ENCODE peak calls at places on chromosomes 6 and 20, in ten cellular contexts. M is neuronal stem cell, Q is heart right ventricle, O is substantia nigra, N is A549, U is cardiac muscle cell, V is heart left ventricle, T is HL-60, J is dorsolateral prefrontal cortex, X is neural progenitor cell. S is an unnamed sample.

GRCh38 chr20:61808497-61808896 is 257.2 kb downstream of the TAF4 start:
- DNase-seq in Q (no peak), M (no peak), O (no peak), X (no peak), N (no peak), V (peak; percentile 44), T (no peak), U (no peak), J (no peak), S (no peak)

GRCh38 chr20:25437153-25437581 is 29.7 kb downstream of the GINS1 start:
- DNase-seq in M (peak; percentile 32), T (no peak), U (peak; percentile 76), X (peak; percentile 66), Q (no peak), V (no peak), J (no peak), N (no peak), O (no peak), S (no peak)

GRCh38 chr6:168007592-168008338 is 10.3 kb downstream of the KIF25 start:
- DNase-seq in O (no peak), M (no peak), Q (no peak), X (no peak), U (no peak), V (no peak), J (no peak), N (peak; percentile 86), T (no peak), S (peak; percentile 68)

GRCh38 chr20:35299780-35300179 is 7.6 kb upstream of the FAM83C start:
- DNase-seq in T (no peak), X (no peak), Q (no peak), V (peak; percentile 20), O (no peak), J (no peak), U (no peak), M (no peak), N (no peak), S (no peak)

GRCh38 chr6:46925563-46926253 is 4.0 kb upstream of the ADGRF5 start:
- DNase-seq in M (no peak), O (no peak), U (no peak), T (no peak), Q (no peak), X (no peak), V (no peak), J (no peak), N (peak; percentile 79), S (peak; percentile 80)

GRCh38 chr6:108080010-108080780 is 5.7 kb upstream of the OSTM1 start:
- DNase-seq in X (no peak), T (no peak), M (no peak), J (no peak), Q (no peak), V (no peak), O (no peak), N (peak; percentile 16), U (no peak), S (no peak)

GRCh38 chr6:148867851-148868250 is 121.0 kb downstream of the UST start:
- DNase-seq in Q (no peak), J (no peak), U (no peak), V (no peak), N (no peak), T (no peak), X (no peak), O (no peak), M (no peak), S (no peak)

GRCh38 chr20:14566505-14566904 is 229.1 kb upstream of the FLRT3 start:
- DNase-seq in Q (no peak), U (no peak), V (no peak), N (no peak), M (no peak), O (no peak), X (no peak), J (no peak), T (no peak), S (no peak)

GRCh38 chr20:58447733-58448391 is 58.8 kb downstream of the VAPB start:
- DNase-seq in N (peak; percentile 62), T (no peak), M (peak; percentile 27), U (peak; percentile 70), O (no peak), V (no peak), J (no peak), Q (no peak), X (peak; percentile 75), S (no peak)

GRCh38 chr6:150704447-150705192 is 104.9 kb downstream of the PLEKHG1 start:
- DNase-seq in N (no peak), M (no peak), T (no peak), J (no peak), O (no peak), U (no peak), X (no peak), V (no peak), Q (no peak), S (no peak)

GRCh38 chr20:12827796-12828406 is 180.9 kb upstream of the SPTLC3 start:
- DNase-seq in U (peak; percentile 22), T (no peak), O (no peak), V (no peak), Q (no peak), X (no peak), M (no peak), N (no peak), J (no peak), S (no peak)

GRCh38 chr6:106122941-106123337 is 36.8 kb downstream of the PRDM1 start:
- DNase-seq in T (no peak), O (no peak), U (no peak), X (no peak), Q (no peak), J (no peak), N (no peak), M (no peak), V (no peak), S (no peak)

GRCh38 chr6:121222656-121223055 is 111.6 kb downstream of the TBC1D32 start:
- DNase-seq in J (no peak), T (no peak), Q (no peak), M (no peak), X (no peak), V (no peak), U (no peak), O (no peak), N (peak; percentile 7), S (no peak)

GRCh38 chr20:58614366-58614765 is 36.7 kb upstream of the STX16 start:
- DNase-seq in Q (no peak), M (no peak), T (no peak), N (no peak), V (peak; percentile 11), O (no peak), X (no peak), U (no peak), J (no peak), S (no peak)

GRCh38 chr20:44570369-44570768 is 12.0 kb upstream of the PKIG start:
- DNase-seq in X (no peak), N (no peak), J (no peak), U (no peak), V (no peak), Q (no peak), O (no peak), T (no peak), M (no peak), S (no peak)
- H3K27ac ChIP-seq in X (no peak overlapping the region), N (no peak overlapping the region), J (no peak overlapping the region), U (no peak overlapping the region), V (no peak overlapping the region), Q (no peak overlapping the region), O (no peak overlapping the region), T (no peak overlapping the region), M (no peak overlapping the region), S (no peak overlapping the region)

GRCh38 chr6:136734977-136735376 is 57.3 kb downstream of the MAP3K5 start:
- DNase-seq in U (no peak), O (no peak), J (no peak), N (no peak), M (no peak), T (no peak), Q (no peak), X (no peak), V (no peak), S (no peak)
- H3K27ac ChIP-seq in U (no peak overlapping the region), O (no peak overlapping the region), J (no peak overlapping the region), N (no peak overlapping the region), M (no peak overlapping the region), T (no peak overlapping the region), Q (peak overlapping the region; percentile 18), X (no peak overlapping the region), V (no peak overlapping the region), S (peak overlapping the region; percentile 27)

DNA sequence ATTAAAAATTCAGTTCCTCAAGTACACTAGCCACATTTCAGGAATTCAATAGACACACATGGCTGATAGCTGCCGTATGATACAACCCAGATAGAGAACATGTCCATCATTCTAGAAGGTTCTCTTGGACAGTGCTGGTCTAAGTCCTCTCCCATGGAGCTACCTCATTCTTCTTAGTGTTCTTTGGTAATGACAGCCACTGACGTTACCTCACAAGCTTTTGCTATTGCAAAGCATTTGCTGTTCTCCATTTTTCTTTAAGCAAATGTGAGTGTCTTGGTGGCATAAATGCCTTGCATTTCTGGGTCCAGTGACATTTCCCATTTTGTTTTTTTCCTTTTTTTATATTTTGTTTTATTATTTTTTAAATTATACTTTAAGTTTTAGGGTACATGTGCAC is 8.3 kb upstream of the CEBPB start:
- DNase-seq in M (no peak), J (no peak), N (no peak), X (no peak), O (no peak), T (no peak), V (no peak), Q (no peak), U (no peak), S (no peak)
- H3K27ac ChIP-seq in M (no peak overlapping the region), J (no peak overlapping the region), N (no peak overlapping the region), X (no peak overlapping the region), O (no peak overlapping the region), T (no peak overlapping the region), V (no peak overlapping the region), Q (no peak overlapping the region), U (no peak overlapping the region), S (no peak overlapping the region)

GRCh38 chr6:49966823-49967222 is 2.6 kb downstream of the DEFB113 start:
- DNase-seq in T (no peak), Q (no peak), O (no peak), X (no peak), J (no peak), N (no peak), M (no peak), U (no peak), V (no peak), S (no peak)
- H3K27ac ChIP-seq in T (no peak overlapping the region), Q (no peak overlapping the region), O (no peak overlapping the region), X (no peak overlapping the region), J (no peak overlapping the region), N (no peak overlapping the region), M (no peak overlapping the region), U (no peak overlapping the region), V (no peak overlapping the region), S (no peak overlapping the region)

S was measured in coronary artery.